ENCODE peak calls at places on chromosomes 5 and 9, in four cellular contexts. V is neural crest cell, O is WERI-Rb-1, C is GM12878. X is an unnamed sample.

GRCh38 chr5:67165524-67166459 is 30.8 kb downstream of the CD180 start:
- DNase-seq in C (no peak), V (peak), O (peak), X (no peak)

GRCh38 chr9:105385372-105385985 is 62.4 kb upstream of the FSD1L start:
- DNase-seq in O (no peak), C (peak), V (no peak), X (no peak)

GRCh38 chr5:171223927-171224326 is 85.1 kb upstream of the TLX3 start:
- DNase-seq in O (no peak), V (no peak), C (no peak), X (no peak)

GRCh38 chr9:70964861-70965260 is 156.6 kb downstream of the TRPM3 start:
- DNase-seq in C (no peak), O (no peak), V (no peak), X (no peak)

GRCh38 chr5:135538261-135538660 is 2.5 kb upstream of the NEUROG1 start:
- DNase-seq in O (peak), V (no peak), C (no peak), X (no peak)

GRCh38 chr9:113898596-113898995 is 22.5 kb downstream of the ZNF618 start:
- DNase-seq in V (no peak), C (no peak), O (no peak), X (no peak)

GRCh38 chr5:169581580-169582227 is 1.9 kb upstream of the SPDL1 start:
- DNase-seq in C (no peak), V (peak), O (peak), X (no peak)

GRCh38 chr5:41827792-41828191 is 42.4 kb downstream of the OXCT1 start:
- DNase-seq in V (no peak), C (no peak), O (no peak), X (no peak)

GRCh38 chr9:88920645-88921044 is 70.6 kb upstream of the S1PR3 start:
- DNase-seq in C (no peak), V (no peak), O (no peak), X (no peak)

GRCh38 chr9:115593587-115594091 is 475.7 kb upstream of the TNC start:
- DNase-seq in C (no peak), V (peak), O (peak), X (no peak)

GRCh38 chr5:80246995-80247729 is 8.7 kb downstream of the SERINC5 start:
- DNase-seq in C (peak), O (no peak), V (no peak), X (no peak)

GRCh38 chr5:78624011-78624541 is 24.5 kb downstream of the LHFPL2 start:
- DNase-seq in C (no peak), O (peak), V (no peak), X (no peak)

GRCh38 chr5:76692274-76692540 is 23.7 kb upstream of the F2R start:
- DNase-seq in O (no peak), V (no peak), C (no peak), X (no peak)

GRCh38 chr5:105956456-105957177 is 1714.1 kb downstream of the EFNA5 start:
- DNase-seq in V (no peak), C (no peak), O (no peak), X (no peak)

GRCh38 chr5:146659961-146660360 is 144.0 kb upstream of the GPR151 start:
- DNase-seq in C (no peak), V (no peak), O (no peak), X (no peak)

GRCh38 chr9:127444283-127444920 is 6.8 kb downstream of the RPL12 start:
- DNase-seq in V (no peak), O (no peak), C (no peak), X (no peak)

GRCh38 chr5:75281716-75282465 is 45.2 kb upstream of the ANKRD31 start:
- DNase-seq in V (no peak), C (no peak), O (no peak), X (no peak)

GRCh38 chr5:134577022-134577795 is 51.7 kb downstream of the JADE2 start:
- DNase-seq in C (no peak), V (no peak), O (no peak), X (no peak)

GRCh38 chr5:16889203-16889971 is 46.7 kb downstream of the MYO10 start:
- DNase-seq in V (no peak), C (no peak), O (no peak), X (no peak)

GRCh38 chr9:75803130-75803529 is 87.3 kb upstream of the PCSK5 start:
- DNase-seq in C (no peak), V (no peak), O (no peak), X (no peak)

GRCh38 chr9:27478322-27478721 is 45.8 kb upstream of the IFNK start:
- DNase-seq in O (no peak), V (no peak), C (no peak), X (no peak)

GRCh38 chr9:87481890-87482855 is 15.5 kb upstream of the DAPK1 start:
- DNase-seq in O (no peak), C (no peak), V (no peak), X (no peak)

GRCh38 chr9:124282442-124283231 is 24.9 kb downstream of the NEK6 start:
- DNase-seq in V (no peak), O (no peak), C (no peak), X (no peak)

GRCh38 chr5:95704150-95704549 is 21.4 kb upstream of the SPATA9 start:
- DNase-seq in C (no peak), V (no peak), O (no peak), X (no peak)

GRCh38 chr5:39570418-39571027 is 145.7 kb upstream of the DAB2 start:
- DNase-seq in V (no peak), C (no peak), O (no peak), X (no peak)

GRCh38 chr9:70971698-70972097 is 149.7 kb downstream of the TRPM3 start:
- DNase-seq in V (no peak), O (no peak), C (no peak), X (no peak)

GRCh38 chr5:15249152-15249551 is 250.8 kb upstream of the FBXL7 start:
- DNase-seq in O (no peak), V (no peak), C (no peak), X (no peak)

GRCh38 chr5:83360573-83360972 is 111.0 kb upstream of the VCAN start:
- DNase-seq in V (no peak), C (no peak), O (no peak), X (no peak)

GRCh38 chr5:18394154-18394804 is 760.0 kb downstream of the TAF11L14 start:
- DNase-seq in V (peak), C (no peak), O (peak), X (no peak)

GRCh38 chr9:137531099-137531765 is 19.0 kb downstream of the PNPLA7 start:
- DNase-seq in O (no peak), V (no peak), C (no peak), X (no peak)

GRCh38 chr9:83962165-83962564 is 17.9 kb downstream of the HNRNPK start:
- DNase-seq in O (no peak), C (no peak), V (no peak), X (no peak)

GRCh38 chr5:151912360-151912759 is 12.3 kb downstream of the GLRA1 start:
- DNase-seq in V (no peak), O (no peak), C (no peak), X (no peak)

GRCh38 chr5:17340816-17341215 is 123.4 kb downstream of the BASP1 start:
- DNase-seq in V (no peak), C (no peak), O (no peak), X (no peak)

GRCh38 chr5:16787278-16787677 is 148.8 kb downstream of the MYO10 start:
- DNase-seq in C (no peak), O (no peak), V (no peak), X (no peak)

GRCh38 chr9:135671591-135672041 is 8.5 kb downstream of the LCN9 start:
- DNase-seq in O (no peak), V (no peak), C (no peak), X (no peak)
- TF ChIP-seq CTCF in O (peak), V (no peak), C (no peak), X (no peak)

GRCh38 chr5:154110054-154110453 is 71.3 kb downstream of the MFAP3 start:
- DNase-seq in O (no peak), V (no peak), C (no peak), X (no peak)
- TF ChIP-seq CTCF in O (no peak), V (no peak), C (no peak), X (no peak)

DNA sequence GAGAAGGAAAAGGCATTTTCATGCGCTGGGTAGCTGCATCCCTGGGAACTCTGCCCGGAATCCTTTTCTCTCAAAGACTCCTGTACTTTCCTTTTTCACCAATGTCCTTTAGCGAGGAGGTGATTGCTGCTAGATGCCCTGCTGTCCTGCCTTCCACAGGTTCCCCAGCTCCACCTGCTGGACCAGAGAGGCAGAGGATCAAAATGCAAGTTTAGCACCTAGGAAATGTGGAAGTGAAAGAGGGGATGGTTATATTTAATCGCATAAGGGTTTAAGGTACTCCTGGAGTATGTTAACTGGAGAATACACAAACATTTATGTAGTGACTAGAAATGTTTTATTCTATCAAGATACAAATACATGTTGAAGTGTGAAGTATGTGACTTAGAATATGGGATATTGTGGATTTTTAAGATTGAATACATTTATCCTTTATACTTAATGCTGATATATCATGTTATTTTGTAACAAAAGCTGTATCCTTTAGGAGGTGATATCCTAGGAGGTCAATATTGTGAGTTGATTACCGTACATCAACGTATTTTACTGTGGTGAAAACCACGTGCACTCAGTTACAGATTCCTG is 145.8 kb downstream of the ARHGAP26 start:
- DNase-seq in C (peak), O (peak), V (peak), X (no peak)
- TF ChIP-seq CTCF in C (peak), O (peak), V (peak), X (peak)

GRCh38 chr9:134841180-134841904 is 39.3 kb upstream of the FCN2 start:
- DNase-seq in V (no peak), O (no peak), C (no peak), X (no peak)

GRCh38 chr9:134837529-134837928 is 43.1 kb upstream of the FCN2 start:
- DNase-seq in O (no peak), C (no peak), V (no peak), X (no peak)

GRCh38 chr9:134838651-134839431 is 41.8 kb upstream of the FCN2 start:
- DNase-seq in V (no peak), O (no peak), C (no peak), X (peak)

GRCh38 chr9:134840511-134840910 is 40.1 kb upstream of the FCN2 start:
- DNase-seq in C (no peak), O (no peak), V (no peak), X (no peak)

GRCh38 chr9:134839441-134840125 is 41.0 kb upstream of the FCN2 start:
- DNase-seq in C (no peak), O (peak), V (no peak), X (peak)
- TF ChIP-seq CTCF in C (no peak), O (peak), V (no peak), X (peak)

DNA sequence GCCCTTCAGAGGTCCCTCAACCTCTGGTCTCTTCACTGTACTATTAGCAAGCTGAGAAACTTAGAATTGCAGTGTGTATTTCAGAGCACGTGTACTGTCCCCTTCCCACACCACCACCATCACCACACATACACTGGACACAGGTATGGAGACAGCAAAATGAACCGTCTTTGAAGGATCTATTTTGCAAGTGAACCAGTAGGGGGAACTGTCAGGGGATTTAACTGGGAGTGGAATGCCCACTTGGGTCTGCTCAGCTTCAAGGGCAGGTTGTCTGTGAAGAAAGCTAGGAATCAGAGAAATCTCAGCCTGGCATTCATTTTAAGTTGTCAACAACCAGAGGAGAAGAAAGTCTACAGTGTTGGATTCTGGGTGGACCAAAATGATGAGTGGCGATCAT is 147.0 kb downstream of the DCP2 start:
- DNase-seq in V (no peak), C (no peak), O (peak), X (no peak)
- TF ChIP-seq CTCF in V (peak), C (peak), O (peak), X (peak)

GRCh38 chr5:178551468-178551867 is 38.7 kb downstream of the COL23A1 start:
- DNase-seq in V (no peak), O (no peak), C (no peak), X (no peak)
- TF ChIP-seq CTCF in V (peak), O (no peak), C (no peak), X (peak)

X was measured in chondrocyte.